ENCODE peak calls at places on chromosomes 16 and 17, in seven cellular contexts. One of them, this sample, is unnamed.

GRCh38 chr16:47317465-47318240 is 143.2 kb downstream of the ITFG1 start:
- DNase-seq in A549: no peak
- DNase-seq in breast epithelium: no peak
- DNase-seq in HCT116: no peak
- DNase-seq in ovary: no peak
- DNase-seq in heart left ventricle: no peak
- DNase-seq in K562: no peak
- DNase-seq in this sample: no peak

GRCh38 chr16:15049581-15050180 is 6.2 kb downstream of the NTAN1 start:
- DNase-seq in A549: no peak
- DNase-seq in breast epithelium: no peak
- DNase-seq in HCT116: no peak
- DNase-seq in ovary: no peak
- DNase-seq in heart left ventricle: no peak
- DNase-seq in K562: no peak
- DNase-seq in this sample: no peak

GRCh38 chr17:77726549-77726957 is 231.9 kb upstream of the TNRC6C start:
- DNase-seq in A549: no peak
- DNase-seq in breast epithelium: no peak
- DNase-seq in HCT116: no peak
- DNase-seq in ovary: no peak
- DNase-seq in heart left ventricle: no peak
- DNase-seq in K562: no peak
- DNase-seq in this sample: no peak

GRCh38 chr16:27232061-27232841 is 28.9 kb downstream of the KDM8 start:
- DNase-seq in A549: no peak
- DNase-seq in breast epithelium: no peak
- DNase-seq in HCT116: no peak
- DNase-seq in ovary: no peak
- DNase-seq in heart left ventricle: no peak
- DNase-seq in K562: no peak
- DNase-seq in this sample: no peak

GRCh38 chr17:69969897-69970296 is 105.1 kb upstream of the KCNJ16 start:
- DNase-seq in A549: no peak
- DNase-seq in breast epithelium: no peak
- DNase-seq in HCT116: no peak
- DNase-seq in ovary: no peak
- DNase-seq in heart left ventricle: no peak
- DNase-seq in K562: no peak
- DNase-seq in this sample: no peak

GRCh38 chr16:49756971-49757743 is 98.8 kb downstream of the ZNF423 start:
- DNase-seq in A549: no peak
- DNase-seq in breast epithelium: no peak
- DNase-seq in HCT116: no peak
- DNase-seq in ovary: no peak
- DNase-seq in heart left ventricle: no peak
- DNase-seq in K562: no peak
- DNase-seq in this sample: no peak

GRCh38 chr17:47253541-47254402 is at the start of gene ITGB3:
- DNase-seq in A549: peak; percentile 83
- DNase-seq in breast epithelium: peak; percentile 75
- DNase-seq in HCT116: peak; percentile 50
- DNase-seq in ovary: peak; percentile 68
- DNase-seq in heart left ventricle: peak; percentile 80
- DNase-seq in K562: peak; percentile 89
- DNase-seq in this sample: peak; percentile 62

GRCh38 chr16:26133401-26133800 is 441.6 kb downstream of the HS3ST4 start:
- DNase-seq in A549: no peak
- DNase-seq in breast epithelium: no peak
- DNase-seq in HCT116: no peak
- DNase-seq in ovary: no peak
- DNase-seq in heart left ventricle: no peak
- DNase-seq in K562: no peak
- DNase-seq in this sample: no peak

GRCh38 chr16:8718753-8719386 is 44.5 kb downstream of the ABAT start:
- DNase-seq in A549: no peak
- DNase-seq in breast epithelium: no peak
- DNase-seq in HCT116: no peak
- DNase-seq in ovary: no peak
- DNase-seq in heart left ventricle: no peak
- DNase-seq in K562: no peak
- DNase-seq in this sample: no peak

GRCh38 chr17:27824745-27825144 is 24.4 kb upstream of the NOS2 start:
- DNase-seq in A549: no peak
- DNase-seq in breast epithelium: no peak
- DNase-seq in HCT116: no peak
- DNase-seq in ovary: no peak
- DNase-seq in heart left ventricle: no peak
- DNase-seq in K562: no peak
- DNase-seq in this sample: no peak

GRCh38 chr16:81592353-81592866 is 147.8 kb downstream of the CMIP start:
- DNase-seq in A549: no peak
- DNase-seq in breast epithelium: no peak
- DNase-seq in HCT116: no peak
- DNase-seq in ovary: no peak
- DNase-seq in heart left ventricle: no peak
- DNase-seq in K562: no peak
- DNase-seq in this sample: no peak

GRCh38 chr17:58319181-58320162 is 9.1 kb downstream of the TSPOAP1 start:
- DNase-seq in A549: no peak
- DNase-seq in breast epithelium: peak; percentile 44
- DNase-seq in HCT116: no peak
- DNase-seq in ovary: no peak
- DNase-seq in heart left ventricle: no peak
- DNase-seq in K562: no peak
- DNase-seq in this sample: no peak

GRCh38 chr16:81469710-81470481 is 25.3 kb downstream of the CMIP start:
- DNase-seq in A549: no peak
- DNase-seq in breast epithelium: no peak
- DNase-seq in HCT116: no peak
- DNase-seq in ovary: no peak
- DNase-seq in heart left ventricle: no peak
- DNase-seq in K562: no peak
- DNase-seq in this sample: no peak

GRCh38 chr17:78459696-78460095 is 81.2 kb downstream of the PGS1 start:
- DNase-seq in A549: no peak
- DNase-seq in breast epithelium: no peak
- DNase-seq in HCT116: no peak
- DNase-seq in ovary: no peak
- DNase-seq in heart left ventricle: no peak
- DNase-seq in K562: no peak
- DNase-seq in this sample: no peak

GRCh38 chr17:38943607-38944006 is 18.2 kb downstream of the LASP1NB start:
- DNase-seq in A549: no peak
- DNase-seq in breast epithelium: no peak
- DNase-seq in HCT116: no peak
- DNase-seq in ovary: no peak
- DNase-seq in heart left ventricle: no peak
- DNase-seq in K562: no peak
- DNase-seq in this sample: no peak

GRCh38 chr16:85102106-85102630 is 10.1 kb downstream of the CIBAR2 start:
- DNase-seq in A549: no peak
- DNase-seq in breast epithelium: no peak
- DNase-seq in HCT116: no peak
- DNase-seq in ovary: no peak
- DNase-seq in heart left ventricle: no peak
- DNase-seq in K562: no peak
- DNase-seq in this sample: no peak

GRCh38 chr16:23121024-23121423 is 28.2 kb downstream of the USP31 start:
- DNase-seq in A549: no peak
- DNase-seq in breast epithelium: no peak
- DNase-seq in HCT116: no peak
- DNase-seq in ovary: no peak
- DNase-seq in heart left ventricle: no peak
- DNase-seq in K562: no peak
- DNase-seq in this sample: no peak

GRCh38 chr16:7268182-7268581 is 64.5 kb upstream of the RBFOX1 start:
- DNase-seq in A549: peak; percentile 38
- DNase-seq in breast epithelium: no peak
- DNase-seq in HCT116: no peak
- DNase-seq in ovary: no peak
- DNase-seq in heart left ventricle: no peak
- DNase-seq in K562: peak; percentile 52
- DNase-seq in this sample: peak; percentile 22

DNA sequence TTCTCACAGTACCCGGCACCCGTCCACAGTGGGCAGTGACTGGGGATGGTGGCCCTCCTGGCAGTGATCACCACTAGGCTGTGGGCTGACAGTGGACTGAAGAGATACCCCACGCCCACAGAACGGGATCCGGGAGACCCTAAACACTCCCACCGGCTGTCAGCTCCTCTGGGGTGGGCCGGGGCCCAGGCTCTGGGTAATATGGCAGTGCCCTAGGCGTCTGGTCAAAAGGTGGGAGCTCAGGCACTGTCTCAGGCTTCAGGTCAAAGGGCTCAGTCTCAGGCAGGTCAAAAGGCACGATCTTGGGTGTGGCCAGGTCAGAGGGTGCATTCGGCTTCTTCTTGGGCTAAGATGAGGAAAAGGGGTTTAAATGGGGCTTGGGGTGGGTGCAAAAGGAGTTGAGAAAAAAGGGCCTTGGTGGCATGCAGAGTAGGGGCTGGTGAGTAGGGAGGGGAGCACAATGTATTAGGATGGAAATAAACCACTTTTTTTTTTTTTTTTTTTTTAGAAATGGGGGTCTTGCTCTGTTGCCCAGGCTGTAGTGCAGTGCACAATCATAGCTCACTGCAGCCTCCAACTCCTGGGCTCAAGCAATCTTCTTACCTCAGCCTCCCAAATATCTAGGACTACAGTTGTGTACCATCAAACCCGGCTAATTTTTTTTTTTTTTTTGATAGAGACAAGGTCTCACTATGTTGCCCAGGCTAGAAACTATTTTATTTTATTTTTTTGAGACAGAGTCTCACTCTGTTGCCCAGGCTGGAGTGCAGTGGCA is 11.0 kb downstream of the CAVIN1 start:
- DNase-seq in A549: no peak
- DNase-seq in breast epithelium: no peak
- DNase-seq in HCT116: no peak
- DNase-seq in ovary: no peak
- DNase-seq in heart left ventricle: no peak
- DNase-seq in K562: no peak
- DNase-seq in this sample: no peak
- H3K4me3 ChIP-seq in A549: no peak overlapping the region
- H3K4me3 ChIP-seq in breast epithelium: no peak overlapping the region
- H3K4me3 ChIP-seq in HCT116: no peak overlapping the region
- H3K4me3 ChIP-seq in ovary: no peak overlapping the region
- H3K4me3 ChIP-seq in heart left ventricle: no peak overlapping the region
- H3K4me3 ChIP-seq in K562: no peak overlapping the region
- H3K4me3 ChIP-seq in this sample: no peak overlapping the region

GRCh38 chr16:17359778-17360177 is 111.0 kb downstream of the XYLT1 start:
- DNase-seq in A549: no peak
- DNase-seq in breast epithelium: no peak
- DNase-seq in HCT116: no peak
- DNase-seq in ovary: no peak
- DNase-seq in heart left ventricle: no peak
- DNase-seq in K562: no peak
- DNase-seq in this sample: no peak
- H3K27ac ChIP-seq in A549: no peak overlapping the region
- H3K27ac ChIP-seq in breast epithelium: no peak overlapping the region
- H3K27ac ChIP-seq in HCT116: no peak overlapping the region
- H3K27ac ChIP-seq in ovary: no peak overlapping the region
- H3K27ac ChIP-seq in heart left ventricle: no peak overlapping the region
- H3K27ac ChIP-seq in K562: no peak overlapping the region
- H3K27ac ChIP-seq in this sample: no peak overlapping the region

GRCh38 chr16:718389-718788 is 2.6 kb upstream of the ANTKMT start:
- DNase-seq in A549: no peak
- DNase-seq in breast epithelium: no peak
- DNase-seq in HCT116: no peak
- DNase-seq in ovary: no peak
- DNase-seq in heart left ventricle: no peak
- DNase-seq in K562: no peak
- DNase-seq in this sample: no peak

GRCh38 chr16:719815-720506 is 985 bp upstream of the ANTKMT start:
- DNase-seq in A549: peak; percentile 74
- DNase-seq in breast epithelium: no peak
- DNase-seq in HCT116: no peak
- DNase-seq in ovary: no peak
- DNase-seq in heart left ventricle: no peak
- DNase-seq in K562: no peak
- DNase-seq in this sample: peak; percentile 59

GRCh38 chr16:720507-720989 is 398 bp upstream of the ANTKMT start:
- DNase-seq in A549: peak; percentile 84
- DNase-seq in breast epithelium: no peak
- DNase-seq in HCT116: no peak
- DNase-seq in ovary: peak; percentile 36
- DNase-seq in heart left ventricle: peak; percentile 70
- DNase-seq in K562: peak; percentile 63
- DNase-seq in this sample: peak; percentile 62

GRCh38 chr16:717651-718245 is 2.8 kb downstream of the METRN start:
- DNase-seq in A549: no peak
- DNase-seq in breast epithelium: no peak
- DNase-seq in HCT116: no peak
- DNase-seq in ovary: no peak
- DNase-seq in heart left ventricle: no peak
- DNase-seq in K562: no peak
- DNase-seq in this sample: no peak

DNA sequence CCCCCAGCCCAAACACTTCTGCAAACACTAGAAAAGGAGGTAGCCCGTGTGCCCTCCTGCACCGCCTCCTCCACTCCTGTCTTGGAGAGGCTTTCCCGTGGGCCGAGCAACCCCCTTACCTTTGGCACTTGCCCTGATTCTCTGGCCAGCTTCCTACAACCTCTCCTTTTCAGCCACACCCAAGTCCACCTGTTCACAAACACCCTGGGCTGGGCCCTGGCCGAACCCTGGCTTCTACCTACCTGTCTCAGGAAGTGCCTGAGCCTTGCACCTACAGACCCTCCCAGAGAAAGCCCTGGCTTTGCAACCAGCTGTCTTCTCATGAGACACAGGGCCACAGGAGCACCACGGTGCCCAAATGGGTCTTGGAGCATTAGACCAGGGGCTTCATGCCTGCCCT is 2.0 kb upstream of the ANTKMT start:
- DNase-seq in A549: no peak
- DNase-seq in breast epithelium: no peak
- DNase-seq in HCT116: no peak
- DNase-seq in ovary: no peak
- DNase-seq in heart left ventricle: no peak
- DNase-seq in K562: no peak
- DNase-seq in this sample: no peak
- TF ChIP-seq POLR2A in A549: no peak
- TF ChIP-seq POLR2A in breast epithelium: no peak
- TF ChIP-seq POLR2A in HCT116: peak; percentile 10
- TF ChIP-seq POLR2A in ovary: no peak
- TF ChIP-seq POLR2A in heart left ventricle: no peak
- TF ChIP-seq POLR2A in K562: no peak
- TF ChIP-seq POLR2A in this sample: no peak

DNA sequence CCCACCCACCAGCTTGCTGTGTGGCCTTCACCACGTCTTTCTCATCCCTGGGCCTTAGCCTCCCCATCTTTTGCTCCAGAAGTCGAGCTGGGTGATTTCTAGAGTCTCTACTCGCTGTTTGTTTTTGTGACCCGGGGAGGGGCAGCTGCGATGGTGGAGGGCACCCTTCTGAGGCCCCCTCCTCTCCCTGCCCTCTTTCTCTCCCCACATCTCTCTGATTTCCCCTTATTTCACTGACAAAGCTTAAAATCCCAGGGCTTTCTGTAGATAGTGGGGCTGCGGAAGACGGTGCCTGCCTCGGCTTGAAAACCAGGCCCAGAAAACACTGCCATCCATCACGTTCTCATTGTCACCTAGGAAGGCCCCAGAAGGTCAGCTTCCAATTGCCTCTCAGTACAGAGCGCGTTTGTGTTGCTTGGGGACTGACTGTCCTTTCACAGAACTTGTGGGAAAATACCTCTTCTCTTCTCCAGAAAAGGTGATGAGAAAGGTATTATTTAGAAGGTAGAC is 95.1 kb downstream of the NTN1 start:
- DNase-seq in A549: no peak
- DNase-seq in breast epithelium: no peak
- DNase-seq in HCT116: no peak
- DNase-seq in ovary: no peak
- DNase-seq in heart left ventricle: no peak
- DNase-seq in K562: no peak
- DNase-seq in this sample: no peak
- H3K4me3 ChIP-seq in A549: no peak overlapping the region
- H3K4me3 ChIP-seq in breast epithelium: no peak overlapping the region
- H3K4me3 ChIP-seq in HCT116: no peak overlapping the region
- H3K4me3 ChIP-seq in ovary: no peak overlapping the region
- H3K4me3 ChIP-seq in heart left ventricle: no peak overlapping the region
- H3K4me3 ChIP-seq in K562: no peak overlapping the region
- H3K4me3 ChIP-seq in this sample: no peak overlapping the region

This sample was measured in adrenal gland.